ENCODE peak calls at places on chromosomes 12 and 14, in eight cellular contexts. P, W, T, E, R, N, A and L are unnamed samples.

GRCh38 chr14:97602438-97603117 is 805.4 kb downstream of the VRK1 start:
- DNase-seq in P (no peak), W (no peak), T (peak), E (peak), R (no peak), N (no peak), A (no peak), L (no peak)

GRCh38 chr14:90758959-90759358 is 57.3 kb downstream of the TTC7B start:
- DNase-seq in P (no peak), W (peak), T (no peak), E (no peak), R (no peak), N (peak), A (no peak), L (peak)

GRCh38 chr12:109304485-109304884 is 4.6 kb downstream of the FOXN4 start:
- DNase-seq in P (no peak), W (no peak), T (no peak), E (no peak), R (no peak), N (no peak), A (peak), L (no peak)

GRCh38 chr14:103198429-103199140 is 75.3 kb downstream of the TNFAIP2 start:
- DNase-seq in P (no peak), W (no peak), T (no peak), E (no peak), R (no peak), N (peak), A (no peak), L (no peak)

GRCh38 chr12:57765698-57766463 is 997 bp downstream of the CYP27B1 start:
- DNase-seq in P (no peak), W (peak), T (no peak), E (no peak), R (no peak), N (no peak), A (no peak), L (no peak)

GRCh38 chr14:56807586-56808168 is 2.6 kb downstream of the OTX2 start:
- DNase-seq in P (no peak), W (no peak), T (no peak), E (no peak), R (no peak), N (no peak), A (no peak), L (no peak)

GRCh38 chr14:79356040-79356439 is 855.3 kb downstream of the DIO2 start:
- DNase-seq in P (no peak), W (no peak), T (no peak), E (no peak), R (no peak), N (no peak), A (no peak), L (no peak)

GRCh38 chr12:49705479-49706267 is 1.5 kb downstream of the FMNL3 start:
- DNase-seq in P (no peak), W (peak), T (no peak), E (no peak), R (peak), N (no peak), A (no peak), L (peak)

GRCh38 chr14:98742001-98742400 is 530.0 kb downstream of the BCL11B start:
- DNase-seq in P (no peak), W (no peak), T (no peak), E (no peak), R (no peak), N (no peak), A (no peak), L (peak)

GRCh38 chr12:81591256-81591655 is 167.9 kb downstream of the PPFIA2 start:
- DNase-seq in P (no peak), W (no peak), T (no peak), E (no peak), R (no peak), N (no peak), A (no peak), L (no peak)

GRCh38 chr14:22297376-22297775 is 291.6 kb downstream of the DAD1 start:
- DNase-seq in P (no peak), W (no peak), T (no peak), E (no peak), R (no peak), N (no peak), A (no peak), L (no peak)

GRCh38 chr14:78967111-78967809 is 797.1 kb downstream of the NRXN3 start:
- DNase-seq in P (peak), W (no peak), T (no peak), E (no peak), R (no peak), N (no peak), A (no peak), L (no peak)

GRCh38 chr12:121712462-121713256 is at the start of gene TMEM120B:
- DNase-seq in P (peak), W (peak), T (peak), E (peak), R (peak), N (peak), A (peak), L (peak)

GRCh38 chr12:122963928-122964240 is 2.4 kb downstream of the ABCB9 start:
- DNase-seq in P (no peak), W (peak), T (no peak), E (no peak), R (no peak), N (peak), A (no peak), L (no peak)

GRCh38 chr14:88866305-88866704 is 41.9 kb downstream of the TTC8 start:
- DNase-seq in P (no peak), W (no peak), T (no peak), E (no peak), R (no peak), N (no peak), A (no peak), L (no peak)

GRCh38 chr14:105897725-105898113 is 371.3 kb downstream of the TMEM121 start:
- DNase-seq in P (no peak), W (no peak), T (no peak), E (no peak), R (no peak), N (no peak), A (no peak), L (no peak)

GRCh38 chr12:10753066-10753465 is 29.9 kb upstream of the YBX3 start:
- DNase-seq in P (no peak), W (no peak), T (no peak), E (no peak), R (no peak), N (no peak), A (no peak), L (no peak)

GRCh38 chr14:22977684-22978486 is 4.5 kb downstream of the AJUBA start:
- DNase-seq in P (peak), W (peak), T (no peak), E (no peak), R (peak), N (peak), A (no peak), L (no peak)

GRCh38 chr14:91005716-91006115 is 54.7 kb downstream of the RPS6KA5 start:
- DNase-seq in P (no peak), W (no peak), T (no peak), E (no peak), R (no peak), N (no peak), A (no peak), L (no peak)